ENCODE peak calls at places on chromosomes 16 and 17, in six cellular contexts. One of them, this sample, is unnamed.

GRCh38 chr16:46826618-46827017 is 4.4 kb downstream of the C16orf87 start:
- DNase-seq in mucosa of gallbladder: no peak
- DNase-seq in posterior cingulate gyrus: no peak
- DNase-seq in posterior vena cava: no peak
- DNase-seq in AG08396: no peak
- DNase-seq in mucosa of descending colon: no peak
- DNase-seq in this sample: no peak

GRCh38 chr16:70162041-70162451 is 11.5 kb upstream of the CLEC18C start:
- DNase-seq in mucosa of gallbladder: no peak
- DNase-seq in posterior cingulate gyrus: no peak
- DNase-seq in posterior vena cava: peak
- DNase-seq in AG08396: peak
- DNase-seq in mucosa of descending colon: no peak
- DNase-seq in this sample: peak

GRCh38 chr16:21277927-21278706 is at the start of gene CRYM:
- DNase-seq in mucosa of gallbladder: peak
- DNase-seq in posterior cingulate gyrus: no peak
- DNase-seq in posterior vena cava: no peak
- DNase-seq in AG08396: peak
- DNase-seq in mucosa of descending colon: peak
- DNase-seq in this sample: peak

GRCh38 chr16:31385680-31386079 is 7.5 kb upstream of the ITGAD start:
- DNase-seq in mucosa of gallbladder: peak
- DNase-seq in posterior cingulate gyrus: no peak
- DNase-seq in posterior vena cava: no peak
- DNase-seq in AG08396: no peak
- DNase-seq in mucosa of descending colon: no peak
- DNase-seq in this sample: no peak

GRCh38 chr17:78375401-78376079 is 2.9 kb upstream of the PGS1 start:
- DNase-seq in mucosa of gallbladder: no peak
- DNase-seq in posterior cingulate gyrus: no peak
- DNase-seq in posterior vena cava: peak
- DNase-seq in AG08396: peak
- DNase-seq in mucosa of descending colon: no peak
- DNase-seq in this sample: no peak

GRCh38 chr17:68431661-68432071 is 25.6 kb downstream of the WIPI1 start:
- DNase-seq in mucosa of gallbladder: no peak
- DNase-seq in posterior cingulate gyrus: no peak
- DNase-seq in posterior vena cava: peak
- DNase-seq in AG08396: peak
- DNase-seq in mucosa of descending colon: no peak
- DNase-seq in this sample: peak

GRCh38 chr16:15961060-15961511 is 11.7 kb downstream of the ABCC1 start:
- DNase-seq in mucosa of gallbladder: no peak
- DNase-seq in posterior cingulate gyrus: no peak
- DNase-seq in posterior vena cava: no peak
- DNase-seq in AG08396: no peak
- DNase-seq in mucosa of descending colon: peak
- DNase-seq in this sample: no peak

GRCh38 chr17:58991718-58992331 is 114.9 kb downstream of the TRIM37 start:
- DNase-seq in mucosa of gallbladder: peak
- DNase-seq in posterior cingulate gyrus: no peak
- DNase-seq in posterior vena cava: no peak
- DNase-seq in AG08396: peak
- DNase-seq in mucosa of descending colon: peak
- DNase-seq in this sample: no peak

GRCh38 chr16:11914210-11914758 is 1.5 kb downstream of the GSPT1 start:
- DNase-seq in mucosa of gallbladder: no peak
- DNase-seq in posterior cingulate gyrus: no peak
- DNase-seq in posterior vena cava: no peak
- DNase-seq in AG08396: no peak
- DNase-seq in mucosa of descending colon: no peak
- DNase-seq in this sample: no peak

GRCh38 chr17:40323731-40324650 is 15.0 kb downstream of the RARA start:
- DNase-seq in mucosa of gallbladder: no peak
- DNase-seq in posterior cingulate gyrus: no peak
- DNase-seq in posterior vena cava: peak
- DNase-seq in AG08396: no peak
- DNase-seq in mucosa of descending colon: no peak
- DNase-seq in this sample: no peak

GRCh38 chr17:2705263-2705662 is 6.3 kb downstream of the CLUH start:
- DNase-seq in mucosa of gallbladder: no peak
- DNase-seq in posterior cingulate gyrus: no peak
- DNase-seq in posterior vena cava: peak
- DNase-seq in AG08396: peak
- DNase-seq in mucosa of descending colon: no peak
- DNase-seq in this sample: no peak